ENCODE peak calls at places on chromosomes 11 and 22, in ten cellular contexts. W is GM23338, Q is right lobe of liver, L is astrocyte of the cerebellum, Y is RWPE2, R is breast epithelium, O is stomach, C is left ventricle myocardium inferior, D is aorta, P is cardiac fibroblast. F is an unnamed sample.

GRCh38 chr22:26170795-26171194 is 1.5 kb downstream of the SEZ6L start:
- DNase-seq in W (peak), Q (no peak), L (no peak), Y (no peak), R (no peak), O (no peak), C (peak), D (no peak), P (no peak), F (peak)

GRCh38 chr11:129131361-129131760 is 60.8 kb downstream of the ARHGAP32 start:
- DNase-seq in W (no peak), Q (no peak), L (peak), Y (no peak), R (no peak), O (no peak), C (no peak), D (no peak), P (no peak), F (no peak)

GRCh38 chr22:21707677-21708076 is 27.9 kb downstream of the YPEL1 start:
- DNase-seq in W (no peak), Q (no peak), L (no peak), Y (no peak), R (no peak), O (no peak), C (no peak), D (no peak), P (no peak), F (peak)

GRCh38 chr22:42611076-42611475 is 3.6 kb downstream of the POLDIP3 start:
- DNase-seq in W (no peak), Q (no peak), L (no peak), Y (no peak), R (no peak), O (no peak), C (no peak), D (no peak), P (peak), F (no peak)

GRCh38 chr11:14541180-14541579 is 21.0 kb upstream of the PSMA1 start:
- DNase-seq in W (no peak), Q (no peak), L (no peak), Y (no peak), R (no peak), O (no peak), C (no peak), D (no peak), P (peak), F (no peak)

GRCh38 chr11:66219846-66220565 is 48.4 kb upstream of the RAB1B start:
- DNase-seq in W (no peak), Q (no peak), L (no peak), Y (peak), R (no peak), O (no peak), C (no peak), D (peak), P (no peak), F (no peak)

GRCh38 chr11:8248786-8249185 is 14.9 kb downstream of the LMO1 start:
- DNase-seq in W (no peak), Q (no peak), L (no peak), Y (no peak), R (no peak), O (no peak), C (no peak), D (peak), P (no peak), F (no peak)

GRCh38 chr11:65894034-65894591 is 3.6 kb downstream of the CCDC85B start:
- DNase-seq in W (no peak), Q (peak), L (no peak), Y (no peak), R (no peak), O (no peak), C (peak), D (peak), P (no peak), F (no peak)

GRCh38 chr22:36369922-36370781 is 17.6 kb downstream of the MYH9 start:
- DNase-seq in W (no peak), Q (no peak), L (no peak), Y (no peak), R (no peak), O (peak), C (peak), D (no peak), P (peak), F (peak)

GRCh38 chr11:34604216-34604615 is 16.7 kb upstream of the EHF start:
- DNase-seq in W (no peak), Q (no peak), L (no peak), Y (no peak), R (no peak), O (no peak), C (no peak), D (no peak), P (no peak), F (no peak)

GRCh38 chr11:75233688-75234295 is 6.8 kb upstream of the TPBGL start:
- DNase-seq in W (peak), Q (no peak), L (peak), Y (no peak), R (no peak), O (peak), C (no peak), D (no peak), P (peak), F (peak)

GRCh38 chr22:50460942-50461341 is 13.9 kb downstream of the SBF1 start:
- DNase-seq in W (no peak), Q (no peak), L (no peak), Y (no peak), R (no peak), O (peak), C (no peak), D (no peak), P (no peak), F (no peak)

GRCh38 chr11:32290783-32291182 is 144.6 kb downstream of the WT1 start:
- DNase-seq in W (no peak), Q (no peak), L (no peak), Y (no peak), R (no peak), O (no peak), C (no peak), D (no peak), P (no peak), F (peak)

GRCh38 chr22:19266547-19267086 is 24.9 kb downstream of the CLTCL1 start:
- DNase-seq in W (no peak), Q (no peak), L (no peak), Y (no peak), R (no peak), O (no peak), C (no peak), D (no peak), P (no peak), F (no peak)

GRCh38 chr22:16960884-16961249 is 47.2 kb downstream of the GAB4 start:
- DNase-seq in W (no peak), Q (no peak), L (no peak), Y (no peak), R (no peak), O (no peak), C (no peak), D (no peak), P (no peak), F (no peak)

GRCh38 chr22:49112176-49112575 is 715.5 kb downstream of the BRD1 start:
- DNase-seq in W (no peak), Q (no peak), L (no peak), Y (no peak), R (no peak), O (no peak), C (no peak), D (no peak), P (no peak), F (no peak)

GRCh38 chr22:45329536-45329936 is 19.8 kb downstream of the FAM118A start:
- DNase-seq in W (no peak), Q (peak), L (no peak), Y (no peak), R (peak), O (no peak), C (peak), D (peak), P (no peak), F (no peak)

GRCh38 chr11:9214765-9215164 is 50.4 kb downstream of the DENND5A start:
- DNase-seq in W (no peak), Q (no peak), L (no peak), Y (no peak), R (no peak), O (no peak), C (no peak), D (no peak), P (peak), F (peak)

GRCh38 chr11:12118940-12119339 is 8.6 kb downstream of the MICAL2 start:
- DNase-seq in W (peak), Q (no peak), L (no peak), Y (no peak), R (no peak), O (no peak), C (no peak), D (no peak), P (no peak), F (no peak)

GRCh38 chr22:23259916-23260644 is 79.8 kb downstream of the BCR start:
- DNase-seq in W (peak), Q (no peak), L (no peak), Y (no peak), R (no peak), O (no peak), C (no peak), D (no peak), P (no peak), F (peak)

GRCh38 chr11:27563201-27563600 is 56.6 kb upstream of the LIN7C start:
- DNase-seq in W (no peak), Q (no peak), L (no peak), Y (no peak), R (no peak), O (no peak), C (no peak), D (no peak), P (peak), F (no peak)

GRCh38 chr11:17384002-17384511 is 4.4 kb downstream of the KCNJ11 start:
- DNase-seq in W (peak), Q (peak), L (peak), Y (no peak), R (peak), O (peak), C (peak), D (peak), P (peak), F (peak)

GRCh38 chr22:28711820-28712777 is 29.5 kb downstream of the CHEK2 start:
- DNase-seq in W (no peak), Q (no peak), L (peak), Y (no peak), R (no peak), O (no peak), C (no peak), D (no peak), P (peak), F (peak)

GRCh38 chr11:120236169-120237107 is 3.5 kb upstream of the POU2F3 start:
- DNase-seq in W (peak), Q (no peak), L (no peak), Y (no peak), R (no peak), O (no peak), C (no peak), D (no peak), P (peak), F (peak)

GRCh38 chr11:19698493-19699292 is 13.9 kb upstream of the NAV2 start:
- DNase-seq in W (no peak), Q (peak), L (no peak), Y (no peak), R (no peak), O (no peak), C (peak), D (no peak), P (peak), F (no peak)

GRCh38 chr11:86523738-86524602 is 148.4 kb downstream of the ME3 start:
- DNase-seq in W (no peak), Q (no peak), L (peak), Y (peak), R (no peak), O (peak), C (no peak), D (no peak), P (peak), F (peak)

GRCh38 chr11:87398913-87399312 is 361.2 kb downstream of the TMEM135 start:
- DNase-seq in W (no peak), Q (no peak), L (no peak), Y (no peak), R (no peak), O (no peak), C (peak), D (no peak), P (no peak), F (no peak)

DNA sequence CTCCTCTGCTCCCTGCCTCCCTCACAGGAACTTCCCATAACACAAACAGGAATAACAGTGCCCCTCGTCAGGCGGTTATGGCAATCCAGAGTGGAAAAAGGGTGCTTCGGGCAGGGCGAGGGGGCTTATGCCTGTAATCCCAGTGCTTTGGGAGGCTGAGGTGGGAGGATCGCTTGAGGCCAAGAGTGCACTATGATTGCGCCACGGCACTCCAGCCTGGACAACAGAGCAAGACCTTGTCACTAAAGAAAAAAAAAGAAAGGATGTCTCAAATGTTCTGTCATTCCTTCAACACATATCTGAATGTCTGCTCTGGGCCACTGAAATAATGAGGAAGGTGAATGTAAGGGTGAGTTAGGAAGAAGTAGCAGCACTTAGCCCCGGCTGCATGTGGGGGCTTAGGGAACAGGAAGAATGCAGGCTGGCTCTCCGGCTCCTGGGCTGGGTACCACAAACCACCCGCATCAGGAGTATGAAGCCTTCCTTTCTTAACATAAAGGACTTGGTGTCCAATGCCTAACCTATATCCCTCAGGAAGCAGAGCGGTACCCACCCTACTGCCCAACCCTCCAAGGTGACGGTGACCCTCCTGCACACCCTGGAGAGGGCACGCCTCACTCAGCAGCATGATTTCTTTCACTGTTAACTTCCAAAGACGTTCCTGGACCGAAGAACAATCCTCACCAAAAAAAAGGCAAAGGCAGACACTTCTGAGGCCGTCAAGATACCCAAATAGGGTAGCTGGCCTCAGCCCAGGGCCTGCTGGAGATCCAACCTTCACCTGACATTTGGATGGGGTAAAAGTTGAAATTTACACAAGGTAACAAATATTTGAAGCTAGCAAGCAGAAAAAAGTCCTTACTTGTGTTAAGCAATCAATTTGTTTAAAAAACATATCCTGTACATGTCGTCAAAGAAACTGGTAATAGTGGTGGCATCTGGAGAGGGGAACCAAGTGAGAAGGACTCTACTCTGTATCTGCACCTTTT is 3.8 kb downstream of the CPT1A start:
- DNase-seq in W (no peak), Q (peak), L (no peak), Y (no peak), R (no peak), O (no peak), C (no peak), D (no peak), P (no peak), F (no peak)
- H3K4me3 ChIP-seq in W (no peak), Q (peak), L (no peak), Y (no peak), R (peak), O (no peak), C (peak), D (no peak), P (no peak), F (no peak)

GRCh38 chr22:18056161-18056666 is 21.6 kb upstream of the PEX26 start:
- DNase-seq in W (no peak), Q (no peak), L (no peak), Y (no peak), R (no peak), O (no peak), C (no peak), D (no peak), P (peak), F (no peak)
- H3K4me3 ChIP-seq in W (no peak), Q (no peak), L (no peak), Y (no peak), R (no peak), O (no peak), C (no peak), D (no peak), P (no peak), F (no peak)

GRCh38 chr11:3132831-3133455 is 32.2 kb downstream of the OSBPL5 start:
- DNase-seq in W (no peak), Q (peak), L (no peak), Y (peak), R (no peak), O (no peak), C (peak), D (peak), P (no peak), F (no peak)
- H3K4me3 ChIP-seq in W (no peak), Q (no peak), L (no peak), Y (no peak), R (no peak), O (no peak), C (no peak), D (no peak), P (no peak), F (no peak)

DNA sequence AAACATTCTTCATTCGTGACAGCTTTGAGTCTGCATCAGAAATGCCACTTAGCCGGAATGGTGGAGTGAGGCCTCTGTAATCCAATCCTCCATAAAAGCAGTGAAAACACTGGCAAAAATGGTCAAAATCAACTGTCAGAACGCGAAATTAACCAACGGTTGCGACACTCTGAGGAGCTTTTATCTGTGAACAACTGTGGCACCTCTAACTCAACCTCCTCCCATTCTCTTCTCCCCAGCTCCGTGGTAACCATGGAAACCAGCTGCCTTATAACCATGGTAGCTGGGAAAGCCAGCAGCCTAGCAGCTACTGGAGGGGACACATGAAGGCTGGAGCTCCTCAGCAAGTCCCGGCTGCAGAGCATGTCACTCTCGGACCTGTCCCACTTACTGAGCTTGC is 20.3 kb downstream of the AP2A2 start:
- DNase-seq in W (peak), Q (no peak), L (no peak), Y (no peak), R (no peak), O (no peak), C (no peak), D (no peak), P (no peak), F (peak)
- H3K4me3 ChIP-seq in W (peak), Q (no peak), L (no peak), Y (no peak), R (no peak), O (no peak), C (no peak), D (no peak), P (no peak), F (no peak)

F was measured in mesendoderm.